ENCODE peak calls at places on chromosome 19, in ten cellular contexts. U is caudate nucleus, K is substantia nigra, C is WERI-Rb-1, A is A673, I is aorta, N is HCT116, P is HL-60, V is stomach, X is H9. L is an unnamed sample.

GRCh38 chr19:8126008-8126407 is 23.4 kb downstream of the FBN3 start:
- DNase-seq in U (no peak), K (no peak), C (no peak), A (no peak), I (no peak), N (no peak), P (no peak), V (no peak), X (no peak), L (no peak)

GRCh38 chr19:9498183-9498902 is at the start of gene ZNF560:
- DNase-seq in U (no peak), K (no peak), C (peak), A (peak), I (no peak), N (no peak), P (no peak), V (no peak), X (peak), L (no peak)

GRCh38 chr19:40503300-40503699 is 36.5 kb downstream of the SPTBN4 start:
- DNase-seq in U (peak), K (no peak), C (no peak), A (no peak), I (no peak), N (no peak), P (no peak), V (no peak), X (peak), L (no peak)

GRCh38 chr19:719081-719512 is 10.4 kb downstream of the PALM start:
- DNase-seq in U (peak), K (peak), C (no peak), A (no peak), I (peak), N (no peak), P (no peak), V (no peak), X (no peak), L (no peak)

GRCh38 chr19:21585491-21585890 is 80.1 kb downstream of the ZNF429 start:
- DNase-seq in U (no peak), K (no peak), C (no peak), A (no peak), I (no peak), N (no peak), P (no peak), V (peak), X (no peak), L (no peak)

GRCh38 chr19:996051-996838 is 4.0 kb upstream of the GRIN3B start:
- DNase-seq in U (no peak), K (no peak), C (peak), A (peak), I (no peak), N (no peak), P (no peak), V (peak), X (no peak), L (no peak)

GRCh38 chr19:15675560-15675959 is 2.7 kb downstream of the CYP4F12 start:
- DNase-seq in U (no peak), K (no peak), C (no peak), A (no peak), I (no peak), N (no peak), P (no peak), V (no peak), X (no peak), L (no peak)

GRCh38 chr19:1252221-1252817 is 3.9 kb downstream of the MIDN start:
- DNase-seq in U (peak), K (peak), C (no peak), A (no peak), I (peak), N (no peak), P (peak), V (peak), X (no peak), L (peak)

GRCh38 chr19:44512326-44513298 is 12.3 kb upstream of the ZNF180 start:
- DNase-seq in U (no peak), K (no peak), C (peak), A (peak), I (no peak), N (peak), P (peak), V (no peak), X (peak), L (no peak)

GRCh38 chr19:531753-532571 is at the start of gene CDC34:
- DNase-seq in U (no peak), K (peak), C (no peak), A (no peak), I (peak), N (no peak), P (no peak), V (no peak), X (no peak), L (no peak)

GRCh38 chr19:58001895-58002369 is 688 bp downstream of the ZNF606 start:
- DNase-seq in U (no peak), K (no peak), C (no peak), A (peak), I (no peak), N (no peak), P (no peak), V (no peak), X (no peak), L (no peak)

GRCh38 chr19:9793051-9793591 is 24.6 kb upstream of the ZNF846 start:
- DNase-seq in U (no peak), K (peak), C (peak), A (peak), I (peak), N (no peak), P (no peak), V (peak), X (no peak), L (no peak)

GRCh38 chr19:44308011-44308410 is 3.2 kb upstream of the ZNF235 start:
- DNase-seq in U (no peak), K (no peak), C (no peak), A (no peak), I (no peak), N (no peak), P (peak), V (no peak), X (no peak), L (no peak)

GRCh38 chr19:343941-344624 is 513 bp downstream of the MIER2 start:
- DNase-seq in U (no peak), K (no peak), C (peak), A (peak), I (peak), N (no peak), P (no peak), V (no peak), X (no peak), L (no peak)

GRCh38 chr19:35090160-35090794 is 25.3 kb upstream of the FXYD3 start:
- DNase-seq in U (no peak), K (no peak), C (peak), A (peak), I (no peak), N (peak), P (no peak), V (peak), X (peak), L (no peak)

GRCh38 chr19:18839465-18840287 is 7.9 kb downstream of the UPF1 start:
- DNase-seq in U (no peak), K (no peak), C (no peak), A (no peak), I (no peak), N (no peak), P (no peak), V (peak), X (no peak), L (no peak)

GRCh38 chr19:13629687-13630357 is 123.5 kb upstream of the CACNA1A start:
- DNase-seq in U (no peak), K (no peak), C (no peak), A (peak), I (no peak), N (no peak), P (no peak), V (no peak), X (no peak), L (no peak)

GRCh38 chr19:45494261-45494916 is 2.5 kb downstream of the RTN2 start:
- DNase-seq in U (no peak), K (no peak), C (no peak), A (no peak), I (no peak), N (no peak), P (no peak), V (no peak), X (no peak), L (no peak)

GRCh38 chr19:20858861-20859260 is 64.2 kb upstream of the ZNF85 start:
- DNase-seq in U (no peak), K (no peak), C (no peak), A (no peak), I (no peak), N (no peak), P (no peak), V (no peak), X (peak), L (no peak)

GRCh38 chr19:12788025-12788681 is 3.1 kb upstream of the JUNB start:
- DNase-seq in U (no peak), K (no peak), C (no peak), A (no peak), I (no peak), N (no peak), P (no peak), V (no peak), X (no peak), L (no peak)

GRCh38 chr19:53504903-53505302 is 33.0 kb upstream of the ZNF331 start:
- DNase-seq in U (no peak), K (no peak), C (no peak), A (no peak), I (no peak), N (no peak), P (no peak), V (no peak), X (no peak), L (no peak)

GRCh38 chr19:8506402-8506957 is 4.0 kb upstream of the PRAM1 start:
- DNase-seq in U (no peak), K (no peak), C (no peak), A (peak), I (no peak), N (no peak), P (no peak), V (no peak), X (peak), L (no peak)

GRCh38 chr19:13100871-13101589 is 1.6 kb downstream of the LYL1 start:
- DNase-seq in U (no peak), K (no peak), C (no peak), A (no peak), I (no peak), N (no peak), P (peak), V (no peak), X (no peak), L (no peak)

GRCh38 chr19:20238025-20238623 is 71.1 kb downstream of the ZNF486 start:
- DNase-seq in U (peak), K (peak), C (peak), A (peak), I (peak), N (no peak), P (no peak), V (peak), X (peak), L (peak)

GRCh38 chr19:13541554-13541953 is 35.3 kb upstream of the CACNA1A start:
- DNase-seq in U (no peak), K (no peak), C (no peak), A (no peak), I (no peak), N (no peak), P (no peak), V (no peak), X (no peak), L (no peak)

GRCh38 chr19:15191982-15192381 is 8.8 kb downstream of the NOTCH3 start:
- DNase-seq in U (no peak), K (no peak), C (no peak), A (no peak), I (no peak), N (no peak), P (no peak), V (no peak), X (no peak), L (no peak)

GRCh38 chr19:36436531-36436930 is 18.1 kb upstream of the ZFP82 start:
- DNase-seq in U (no peak), K (no peak), C (no peak), A (no peak), I (no peak), N (no peak), P (no peak), V (no peak), X (no peak), L (no peak)

GRCh38 chr19:35903550-35904179 is 1.3 kb downstream of the HCST start:
- DNase-seq in U (peak), K (peak), C (no peak), A (peak), I (peak), N (no peak), P (peak), V (peak), X (peak), L (peak)

GRCh38 chr19:13173129-13173737 is 23.0 kb downstream of the IER2 start:
- DNase-seq in U (no peak), K (no peak), C (no peak), A (no peak), I (no peak), N (no peak), P (no peak), V (no peak), X (no peak), L (no peak)

GRCh38 chr19:8373867-8374813 is 10.2 kb downstream of the ANGPTL4 start:
- DNase-seq in U (no peak), K (no peak), C (no peak), A (no peak), I (no peak), N (no peak), P (no peak), V (peak), X (no peak), L (no peak)

GRCh38 chr19:10922638-10923014 is 5.8 kb downstream of the YIPF2 start:
- DNase-seq in U (no peak), K (no peak), C (no peak), A (no peak), I (no peak), N (no peak), P (no peak), V (no peak), X (no peak), L (no peak)

GRCh38 chr19:10920288-10920655 is 8.2 kb downstream of the YIPF2 start:
- DNase-seq in U (no peak), K (no peak), C (no peak), A (no peak), I (no peak), N (no peak), P (no peak), V (no peak), X (no peak), L (no peak)

GRCh38 chr19:10921909-10922637 is 6.4 kb downstream of the YIPF2 start:
- DNase-seq in U (no peak), K (no peak), C (peak), A (no peak), I (no peak), N (no peak), P (no peak), V (no peak), X (no peak), L (no peak)

GRCh38 chr19:10920781-10921180 is 7.7 kb downstream of the YIPF2 start:
- DNase-seq in U (no peak), K (no peak), C (no peak), A (no peak), I (no peak), N (no peak), P (no peak), V (no peak), X (no peak), L (no peak)

GRCh38 chr19:10921199-10921879 is 7.1 kb downstream of the YIPF2 start:
- DNase-seq in U (peak), K (no peak), C (no peak), A (no peak), I (no peak), N (no peak), P (no peak), V (no peak), X (no peak), L (no peak)
- H3K27ac ChIP-seq in U (peak), K (no peak), C (peak), A (no peak), I (no peak), N (no peak), P (no peak), V (no peak), X (no peak), L (no peak)

DNA sequence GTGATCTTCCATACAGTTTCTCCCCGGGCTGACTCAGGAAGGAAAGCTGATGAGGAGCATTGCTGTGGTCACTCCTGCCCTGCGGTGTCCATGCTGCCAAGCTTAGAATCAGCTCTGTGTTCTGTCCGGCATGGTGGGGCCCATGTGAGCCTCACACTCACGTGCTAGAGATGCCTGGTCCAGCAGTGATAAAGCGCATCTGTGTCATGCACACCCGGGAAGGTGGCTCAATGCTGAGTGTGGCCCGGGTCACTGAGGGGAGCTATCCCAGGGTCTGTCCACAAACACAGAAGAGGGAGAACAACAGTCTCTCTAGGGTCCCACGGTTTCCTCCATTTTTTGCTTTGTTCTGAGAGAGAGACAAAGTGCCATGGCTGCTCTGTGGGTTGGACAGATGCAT is 3.5 kb upstream of the LILRB1 start:
- DNase-seq in U (no peak), K (no peak), C (no peak), A (no peak), I (no peak), N (no peak), P (no peak), V (no peak), X (no peak), L (no peak)
- H3K27ac ChIP-seq in U (no peak), K (no peak), C (no peak), A (no peak), I (no peak), N (no peak), P (no peak), V (no peak), X (no peak), L (no peak)

DNA sequence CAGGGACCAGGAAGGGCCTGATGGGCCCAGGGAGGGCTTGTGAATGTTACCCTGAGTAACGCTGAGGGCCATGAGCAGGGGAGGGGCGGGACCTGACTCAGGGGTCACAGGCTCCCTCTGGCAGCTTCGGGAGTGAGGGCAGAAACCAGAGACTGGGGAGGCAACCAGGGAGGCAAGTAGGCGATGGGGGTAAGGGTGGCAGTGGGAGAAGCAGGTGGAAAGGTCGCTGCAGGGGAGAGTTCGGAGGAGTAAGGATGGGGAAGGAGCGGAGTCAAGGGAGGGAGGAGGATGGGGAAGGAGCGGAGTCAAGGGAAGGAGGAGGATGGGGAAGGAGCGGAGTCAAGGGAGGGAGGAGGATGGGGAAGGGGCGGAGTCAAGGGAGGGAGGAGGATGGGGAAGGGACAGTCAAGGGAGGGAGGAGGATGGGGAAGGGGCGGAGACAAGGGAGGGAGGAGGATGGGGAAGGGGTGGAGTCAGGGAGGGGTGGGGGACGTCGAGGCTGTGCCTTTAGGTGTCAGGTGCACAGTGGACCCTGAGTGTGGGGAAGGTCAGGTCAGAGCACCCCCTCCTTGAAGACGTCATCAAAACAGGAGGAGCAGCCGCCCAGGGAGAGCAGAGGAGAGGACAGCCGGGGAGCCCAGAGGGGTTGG is 15.5 kb upstream of the B3GNT3 start:
- DNase-seq in U (no peak), K (no peak), C (peak), A (peak), I (no peak), N (peak), P (peak), V (no peak), X (peak), L (no peak)
- H3K27ac ChIP-seq in U (peak), K (peak), C (no peak), A (no peak), I (no peak), N (peak), P (no peak), V (no peak), X (no peak), L (no peak)

GRCh38 chr19:46786236-46787039 is 2.0 kb downstream of the SLC1A5 start:
- DNase-seq in U (no peak), K (peak), C (peak), A (peak), I (peak), N (no peak), P (peak), V (peak), X (no peak), L (no peak)

GRCh38 chr19:46788101-46788967 is at the start of gene SLC1A5:
- DNase-seq in U (peak), K (peak), C (peak), A (peak), I (peak), N (peak), P (peak), V (peak), X (peak), L (peak)

GRCh38 chr19:46787331-46788100 is 878 bp downstream of the SLC1A5 start:
- DNase-seq in U (no peak), K (no peak), C (peak), A (peak), I (peak), N (no peak), P (peak), V (peak), X (peak), L (no peak)

GRCh38 chr19:46785980-46786235 is 2.5 kb downstream of the SLC1A5 start:
- DNase-seq in U (no peak), K (no peak), C (no peak), A (no peak), I (no peak), N (no peak), P (no peak), V (no peak), X (no peak), L (no peak)

DNA sequence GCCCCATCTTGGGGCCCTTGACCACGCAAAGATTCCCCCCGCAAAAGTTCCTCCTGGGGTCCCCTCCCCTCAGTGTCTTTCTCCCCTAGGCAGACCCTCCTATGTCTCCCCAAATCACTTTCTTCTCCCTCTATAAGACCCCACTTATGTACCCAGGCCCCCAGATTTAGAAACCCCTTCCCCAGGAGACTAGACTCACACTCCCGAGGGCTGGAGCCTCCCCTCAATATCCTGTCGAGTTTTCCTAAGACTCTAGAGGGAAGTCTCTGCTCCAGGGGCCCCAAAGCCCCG is 1.4 kb downstream of the SLC1A5 start:
- DNase-seq in U (no peak), K (no peak), C (no peak), A (no peak), I (no peak), N (no peak), P (no peak), V (no peak), X (no peak), L (no peak)
- H3K27ac ChIP-seq in U (no peak), K (peak), C (peak), A (peak), I (no peak), N (peak), P (peak), V (peak), X (no peak), L (peak)

DNA sequence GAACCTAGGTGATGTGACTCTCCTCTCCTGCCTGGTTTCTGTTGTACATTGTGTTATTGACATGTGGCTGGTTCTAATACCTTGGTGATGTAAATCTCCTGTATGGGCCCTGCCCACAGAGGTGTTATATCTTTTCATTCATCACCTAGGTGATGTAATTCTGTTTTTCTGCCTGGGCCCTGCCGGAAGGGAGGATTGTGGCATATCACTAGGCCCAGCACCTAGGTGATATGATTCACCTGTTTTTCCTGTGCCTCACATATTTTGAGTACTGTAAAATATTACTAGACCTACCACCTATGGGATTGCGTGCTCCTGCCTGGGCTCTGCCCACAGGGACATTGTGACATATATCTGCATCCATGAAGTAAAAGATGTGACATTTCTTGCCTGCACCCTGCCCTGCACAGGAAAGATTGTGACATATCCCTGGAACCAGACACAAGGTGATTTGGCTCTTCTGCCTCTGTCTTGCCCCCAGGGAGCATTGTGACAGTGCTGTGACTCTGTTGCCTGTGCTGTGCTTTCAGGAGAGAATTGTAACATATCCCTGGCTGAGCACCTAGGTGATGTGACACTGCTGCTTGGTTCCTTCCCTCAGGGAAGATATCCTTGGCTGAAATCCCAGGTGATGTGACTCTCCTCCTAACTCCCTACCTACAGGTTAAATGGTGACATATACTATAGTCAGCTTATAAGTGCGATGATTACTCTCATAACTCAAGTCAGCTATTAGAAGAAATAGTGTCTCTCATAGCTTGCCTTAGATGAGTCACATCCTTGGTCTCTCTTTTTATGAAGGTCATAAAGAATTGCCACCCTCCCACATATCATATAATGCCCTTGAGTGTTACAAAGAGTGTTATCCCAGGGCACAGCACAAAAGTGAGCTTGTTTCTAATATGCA is 13.3 kb upstream of the ZNF681 start:
- DNase-seq in U (no peak), K (no peak), C (no peak), A (no peak), I (no peak), N (no peak), P (no peak), V (no peak), X (no peak), L (no peak)
- H3K27ac ChIP-seq in U (no peak), K (no peak), C (no peak), A (no peak), I (no peak), N (no peak), P (no peak), V (no peak), X (no peak), L (peak)

GRCh38 chr19:6101991-6102390 is 8.3 kb downstream of the RFX2 start:
- DNase-seq in U (no peak), K (no peak), C (no peak), A (no peak), I (no peak), N (no peak), P (no peak), V (no peak), X (no peak), L (no peak)
- H3K27ac ChIP-seq in U (no peak), K (no peak), C (no peak), A (no peak), I (peak), N (no peak), P (peak), V (peak), X (no peak), L (peak)